ENCODE peak calls at places on chromosomes 12 and 14, in ten cellular contexts. L is PC-3, E is endodermal cell, I is SK-N-SH, J is fibroblast of pulmonary artery, H is RWPE1, K is AG09309, T is gastrocnemius medialis, V is sigmoid colon, Q is right atrium auricular region. G is an unnamed sample.
A peak's percentile ranks its signal among the peaks of the same experiment; 100 is the strongest.

GRCh38 chr12:81644503-81644902 is 114.6 kb downstream of the PPFIA2 start:
- DNase-seq in L (peak; percentile 52), E (no peak), I (peak; percentile 49), J (peak; percentile 69), H (peak; percentile 33), K (no peak), T (no peak), V (no peak), Q (no peak), G (no peak)

GRCh38 chr14:67510121-67510520 is 21.6 kb upstream of the TMEM229B start:
- DNase-seq in L (no peak), E (no peak), I (peak; percentile 30), J (peak; percentile 24), H (no peak), K (no peak), T (no peak), V (no peak), Q (no peak), G (no peak)

GRCh38 chr12:19397534-19397933 is 41.8 kb upstream of the AEBP2 start:
- DNase-seq in L (peak; percentile 10), E (no peak), I (no peak), J (no peak), H (peak; percentile 78), K (no peak), T (no peak), V (no peak), Q (no peak), G (no peak)

GRCh38 chr12:87127272-87127671 is 871.1 kb upstream of the MGAT4C start:
- DNase-seq in L (peak; percentile 63), E (no peak), I (no peak), J (peak; percentile 48), H (peak; percentile 10), K (no peak), T (no peak), V (no peak), Q (no peak), G (no peak)

GRCh38 chr12:68844318-68844745 is 36.4 kb downstream of the MDM2 start:
- DNase-seq in L (no peak), E (no peak), I (no peak), J (no peak), H (no peak), K (no peak), T (no peak), V (no peak), Q (no peak), G (no peak)

GRCh38 chr12:112097641-112098040 is 10.9 kb downstream of the NAA25 start:
- DNase-seq in L (peak; percentile 66), E (peak; percentile 36), I (no peak), J (no peak), H (no peak), K (no peak), T (no peak), V (no peak), Q (no peak), G (no peak)

GRCh38 chr12:43290836-43291235 is 261.2 kb downstream of the ADAMTS20 start:
- DNase-seq in L (no peak), E (no peak), I (no peak), J (no peak), H (no peak), K (no peak), T (no peak), V (no peak), Q (no peak), G (no peak)

GRCh38 chr12:1533205-1533601 is 61.2 kb downstream of the FBXL14 start:
- DNase-seq in L (no peak), E (no peak), I (peak; percentile 49), J (no peak), H (no peak), K (no peak), T (no peak), V (no peak), Q (no peak), G (no peak)

GRCh38 chr12:24008166-24008565 is 58.7 kb upstream of the SOX5 start:
- DNase-seq in L (no peak), E (no peak), I (no peak), J (no peak), H (no peak), K (no peak), T (no peak), V (no peak), Q (no peak), G (no peak)

GRCh38 chr14:31326111-31326510 is 94.2 kb downstream of the HEATR5A start:
- DNase-seq in L (peak; percentile 62), E (no peak), I (no peak), J (peak; percentile 41), H (no peak), K (no peak), T (no peak), V (no peak), Q (no peak), G (no peak)

GRCh38 chr12:128323526-128323925 is 56.6 kb downstream of the TMEM132C start:
- DNase-seq in L (no peak), E (peak; percentile 79), I (no peak), J (no peak), H (no peak), K (no peak), T (no peak), V (no peak), Q (no peak), G (no peak)

GRCh38 chr12:3339221-3339620 is 151.8 kb upstream of the PRMT8 start:
- DNase-seq in L (no peak), E (no peak), I (no peak), J (no peak), H (no peak), K (no peak), T (no peak), V (no peak), Q (no peak), G (no peak)

GRCh38 chr14:58362798-58363412 is 32.8 kb upstream of the TOMM20L start:
- DNase-seq in L (peak; percentile 85), E (no peak), I (peak; percentile 31), J (peak; percentile 45), H (peak; percentile 26), K (no peak), T (no peak), V (no peak), Q (no peak), G (no peak)

GRCh38 chr12:32501835-32502333 is 102.5 kb downstream of the FGD4 start:
- DNase-seq in L (no peak), E (peak; percentile 95), I (peak; percentile 82), J (peak; percentile 91), H (peak; percentile 32), K (peak; percentile 39), T (peak; percentile 52), V (no peak), Q (no peak), G (no peak)

DNA sequence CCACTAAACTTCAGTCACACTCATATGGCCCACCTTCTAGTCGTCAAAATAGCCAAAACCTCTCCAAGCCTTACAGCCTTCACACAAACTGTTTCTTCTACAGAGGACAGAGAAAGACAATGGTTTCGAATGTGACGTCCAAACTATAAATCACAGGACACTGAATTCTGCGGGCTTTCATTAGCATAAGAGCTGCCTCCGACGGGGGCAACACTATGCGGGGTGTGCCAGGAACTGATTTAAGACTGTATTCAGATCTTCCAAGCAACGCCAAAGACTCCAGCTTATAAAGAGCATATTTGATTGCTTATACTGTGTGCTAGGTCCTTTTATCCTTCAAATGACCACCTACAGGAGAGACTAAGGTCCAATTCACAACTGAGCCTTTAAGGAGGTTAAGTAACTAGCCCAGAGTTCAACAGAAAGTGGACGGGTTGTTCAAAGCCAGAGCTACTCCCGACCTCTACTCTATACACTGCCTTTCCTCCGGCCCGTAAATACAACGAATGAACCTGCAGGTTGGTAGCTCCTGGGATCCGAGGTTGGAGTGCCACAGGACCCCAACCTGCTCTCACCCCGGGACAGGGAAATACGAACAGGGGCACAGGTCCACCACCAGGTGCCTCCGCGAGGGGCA is 574 bp downstream of the L2HGDH start:
- DNase-seq in L (peak; percentile 29), E (no peak), I (peak; percentile 87), J (no peak), H (peak; percentile 81), K (no peak), T (no peak), V (no peak), Q (no peak), G (no peak)
- TF ChIP-seq CTCF in L (peak; percentile 62), E (peak; percentile 85), I (peak; percentile 51), J (peak; percentile 34), H (no peak), K (peak; percentile 33), T (peak; percentile 71), V (peak; percentile 58), Q (peak; percentile 65), G (no peak)

GRCh38 chr12:60107992-60108391 is 512.2 kb downstream of the SLC16A7 start:
- DNase-seq in L (no peak), E (no peak), I (no peak), J (no peak), H (no peak), K (no peak), T (no peak), V (no peak), Q (no peak), G (no peak)

GRCh38 chr12:60101715-60102114 is 505.9 kb downstream of the SLC16A7 start:
- DNase-seq in L (peak; percentile 76), E (no peak), I (no peak), J (peak; percentile 6), H (no peak), K (peak; percentile 31), T (no peak), V (no peak), Q (no peak), G (no peak)

GRCh38 chr12:60112063-60112462 is 516.2 kb downstream of the SLC16A7 start:
- DNase-seq in L (no peak), E (no peak), I (no peak), J (no peak), H (no peak), K (no peak), T (no peak), V (no peak), Q (no peak), G (no peak)

GRCh38 chr12:60100852-60101251 is 505.0 kb downstream of the SLC16A7 start:
- DNase-seq in L (peak; percentile 88), E (no peak), I (no peak), J (no peak), H (no peak), K (no peak), T (no peak), V (no peak), Q (no peak), G (no peak)

GRCh38 chr12:60106207-60106606 is 510.4 kb downstream of the SLC16A7 start:
- DNase-seq in L (peak; percentile 56), E (no peak), I (no peak), J (peak; percentile 49), H (peak; percentile 2), K (no peak), T (no peak), V (no peak), Q (no peak), G (no peak)
- TF ChIP-seq CTCF in L (peak; percentile 77), E (peak; percentile 55), I (peak; percentile 69), J (peak; percentile 45), H (peak; percentile 38), K (peak; percentile 26), T (no peak), V (no peak), Q (no peak), G (no peak)

GRCh38 chr14:34050606-34051005 is 99.7 kb upstream of the EGLN3 start:
- DNase-seq in L (peak; percentile 39), E (no peak), I (no peak), J (no peak), H (no peak), K (no peak), T (no peak), V (no peak), Q (no peak), G (no peak)
- TF ChIP-seq CTCF in L (no peak), E (no peak), I (no peak), J (no peak), H (no peak), K (no peak), T (no peak), V (no peak), Q (no peak), G (no peak)

GRCh38 chr14:64761441-64762043 is 57.3 kb downstream of the PLEKHG3 start:
- DNase-seq in L (peak; percentile 75), E (no peak), I (no peak), J (no peak), H (no peak), K (no peak), T (no peak), V (no peak), Q (no peak), G (peak; percentile 52)
- TF ChIP-seq CTCF in L (peak; percentile 65), E (no peak), I (peak; percentile 21), J (no peak), H (peak; percentile 14), K (peak; percentile 13), T (no peak), V (no peak), Q (no peak), G (no peak)

G was measured in spleen.